ENCODE peak calls at places on chromosomes 2 and 18, in eight cellular contexts. I, D, M, W, B, T, O and Z are unnamed samples.

GRCh38 chr2:12504443-12504842 is 212.3 kb upstream of the TRIB2 start:
- DNase-seq in I (no peak), D (no peak), M (no peak), W (no peak), B (no peak), T (no peak), O (no peak), Z (no peak)

GRCh38 chr2:197191948-197192338 is 118.6 kb downstream of the ANKRD44 start:
- DNase-seq in I (no peak), D (no peak), M (no peak), W (no peak), B (no peak), T (no peak), O (no peak), Z (no peak)

GRCh38 chr2:70557171-70557838 is 3.7 kb upstream of the TGFA start:
- DNase-seq in I (peak), D (no peak), M (no peak), W (no peak), B (no peak), T (no peak), O (no peak), Z (no peak)

GRCh38 chr2:97748397-97748796 is 35.0 kb downstream of the ZAP70 start:
- DNase-seq in I (peak), D (no peak), M (no peak), W (no peak), B (no peak), T (no peak), O (no peak), Z (no peak)

GRCh38 chr2:151408788-151409600 is 708 bp upstream of the RIF1 start:
- DNase-seq in I (no peak), D (no peak), M (no peak), W (no peak), B (no peak), T (no peak), O (no peak), Z (no peak)

GRCh38 chr18:30940952-30941539 is 101.5 kb downstream of the DSC3 start:
- DNase-seq in I (no peak), D (no peak), M (no peak), W (no peak), B (no peak), T (no peak), O (no peak), Z (no peak)

GRCh38 chr2:180523629-180524340 is 456.6 kb upstream of the UBE2E3 start:
- DNase-seq in I (no peak), D (peak), M (no peak), W (no peak), B (no peak), T (peak), O (no peak), Z (no peak)

GRCh38 chr18:7617738-7618422 is 50.8 kb downstream of the PTPRM start:
- DNase-seq in I (peak), D (peak), M (peak), W (no peak), B (no peak), T (peak), O (peak), Z (no peak)

GRCh38 chr2:88429929-88430328 is 22.6 kb downstream of the FOXI3 start:
- DNase-seq in I (no peak), D (no peak), M (no peak), W (no peak), B (no peak), T (no peak), O (no peak), Z (no peak)

GRCh38 chr2:159612255-159612901 is 4.0 kb downstream of the BAZ2B start:
- DNase-seq in I (no peak), D (no peak), M (no peak), W (no peak), B (no peak), T (no peak), O (no peak), Z (no peak)

GRCh38 chr2:173264603-173265366 is 89.9 kb upstream of the CDCA7 start:
- DNase-seq in I (no peak), D (no peak), M (no peak), W (no peak), B (no peak), T (no peak), O (no peak), Z (no peak)

GRCh38 chr2:126496493-126496892 is 159.5 kb upstream of the GYPC start:
- DNase-seq in I (no peak), D (no peak), M (no peak), W (no peak), B (no peak), T (no peak), O (no peak), Z (no peak)

GRCh38 chr2:241000831-241001321 is 2.5 kb downstream of the SNED1 start:
- DNase-seq in I (no peak), D (no peak), M (no peak), W (no peak), B (no peak), T (no peak), O (peak), Z (no peak)
- H3K4me3 ChIP-seq in I (no peak), D (no peak), M (no peak), W (no peak), B (no peak), T (no peak), O (no peak), Z (peak)

GRCh38 chr2:199596549-199596948 is 138.8 kb upstream of the SATB2 start:
- DNase-seq in I (no peak), D (no peak), M (no peak), W (peak), B (no peak), T (no peak), O (no peak), Z (no peak)
- TF ChIP-seq CTCF in I (peak), D (peak), M (peak), W (peak), B (peak), T (peak), O (no peak), Z (peak)

DNA sequence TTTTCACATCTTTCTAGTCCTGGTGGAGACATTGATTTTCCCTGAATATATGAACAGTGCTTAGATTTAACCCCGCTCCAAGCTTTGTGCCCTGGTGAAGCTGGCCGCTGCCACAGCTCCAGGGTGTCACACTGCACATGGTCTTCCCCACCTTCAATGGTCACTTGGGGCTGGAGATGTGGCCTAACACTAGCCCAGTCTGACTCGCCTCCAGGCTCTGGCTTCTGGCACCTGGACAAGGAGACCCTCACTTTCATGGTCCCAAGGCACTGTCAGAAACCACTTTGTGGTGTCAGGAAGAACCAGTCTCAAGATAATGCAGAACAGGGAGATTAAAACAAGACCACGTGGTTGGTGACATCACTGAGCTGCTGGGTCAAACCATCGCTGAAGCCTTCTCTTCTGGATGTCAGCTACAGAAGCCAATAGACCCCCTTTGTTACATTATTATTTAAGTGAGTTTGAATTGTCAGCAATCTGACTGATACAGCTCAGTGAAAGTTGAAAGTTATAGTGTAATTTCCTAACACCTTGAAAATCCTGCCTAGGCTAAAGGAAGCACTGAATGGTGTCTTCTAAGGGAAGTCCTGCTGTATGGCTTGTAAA is 55.1 kb upstream of the CTDP1 start:
- DNase-seq in I (no peak), D (no peak), M (no peak), W (no peak), B (no peak), T (no peak), O (no peak), Z (no peak)
- H3K4me3 ChIP-seq in I (no peak), D (no peak), M (no peak), W (no peak), B (no peak), T (no peak), O (no peak), Z (no peak)

DNA sequence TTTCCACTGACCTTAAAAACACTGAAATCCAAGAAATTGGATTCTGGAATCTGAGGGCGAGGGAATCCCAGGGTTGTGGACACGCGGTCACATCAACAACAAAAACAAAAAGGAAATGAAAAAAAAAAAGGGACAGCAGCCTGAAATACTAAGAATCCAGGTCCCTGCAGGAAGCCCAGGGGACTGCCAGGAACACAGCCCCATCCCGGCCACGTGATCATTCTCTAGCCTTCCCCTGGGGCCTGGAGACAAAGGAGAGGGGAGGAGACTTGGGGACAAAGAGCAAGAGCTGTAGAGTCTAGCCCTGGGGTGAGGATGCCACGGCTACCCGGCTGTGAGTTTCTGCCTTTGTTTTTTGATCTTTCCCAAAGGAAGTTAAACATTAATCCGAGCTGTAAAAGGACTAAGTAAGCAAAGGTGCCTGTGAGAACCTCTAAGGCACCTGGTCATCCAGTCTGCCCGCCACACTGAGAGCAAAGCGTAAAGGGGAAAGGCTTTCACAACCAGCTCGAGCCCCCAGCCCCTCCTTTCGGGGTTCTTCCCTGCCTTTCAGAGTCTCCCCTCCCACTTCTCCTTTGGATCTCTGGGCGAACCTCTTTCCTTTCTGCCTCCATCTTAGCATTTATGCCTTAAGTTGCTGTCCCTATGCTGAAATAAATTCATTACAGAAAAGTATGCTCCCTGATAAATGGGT is 57.9 kb upstream of the MSH2 start:
- DNase-seq in I (peak), D (peak), M (peak), W (peak), B (peak), T (no peak), O (peak), Z (peak)
- TF ChIP-seq CTCF in I (no peak), D (peak), M (no peak), W (no peak), B (peak), T (no peak), O (no peak), Z (no peak)

DNA sequence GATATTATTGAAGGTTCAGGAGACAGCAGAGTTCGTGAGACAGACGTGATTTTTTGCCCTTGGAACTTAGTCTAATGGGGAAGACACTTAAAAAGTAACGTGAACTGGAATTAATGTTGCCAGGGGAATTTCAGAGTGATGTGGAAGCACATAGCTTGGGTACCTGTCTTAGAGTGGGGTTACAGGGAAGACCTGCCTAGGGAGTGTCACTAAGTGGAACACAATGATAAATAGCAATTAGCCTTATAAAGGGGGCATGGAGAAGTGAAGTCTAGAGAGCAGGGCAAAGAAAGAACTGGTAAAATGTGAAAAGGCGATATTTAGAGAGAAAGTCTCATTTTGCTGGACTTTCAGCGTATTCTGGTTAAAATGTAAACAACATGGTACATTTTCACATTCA is 306.0 kb upstream of the TCF4 start:
- DNase-seq in I (no peak), D (no peak), M (no peak), W (no peak), B (no peak), T (no peak), O (no peak), Z (no peak)
- H3K4me3 ChIP-seq in I (no peak), D (no peak), M (no peak), W (no peak), B (no peak), T (no peak), O (no peak), Z (no peak)

GRCh38 chr2:27291865-27292264 is 9.6 kb downstream of the TRIM54 start:
- DNase-seq in I (no peak), D (no peak), M (no peak), W (no peak), B (no peak), T (no peak), O (no peak), Z (no peak)
- TF ChIP-seq CTCF in I (peak), D (no peak), M (no peak), W (peak), B (no peak), T (no peak), O (no peak), Z (no peak)

GRCh38 chr2:177617849-177618248 is 225.3 kb downstream of the AGPS start:
- DNase-seq in I (no peak), D (no peak), M (no peak), W (no peak), B (no peak), T (no peak), O (no peak), Z (no peak)
- H3K4me3 ChIP-seq in I (peak), D (peak), M (peak), W (peak), B (peak), T (peak), O (peak), Z (peak)

DNA sequence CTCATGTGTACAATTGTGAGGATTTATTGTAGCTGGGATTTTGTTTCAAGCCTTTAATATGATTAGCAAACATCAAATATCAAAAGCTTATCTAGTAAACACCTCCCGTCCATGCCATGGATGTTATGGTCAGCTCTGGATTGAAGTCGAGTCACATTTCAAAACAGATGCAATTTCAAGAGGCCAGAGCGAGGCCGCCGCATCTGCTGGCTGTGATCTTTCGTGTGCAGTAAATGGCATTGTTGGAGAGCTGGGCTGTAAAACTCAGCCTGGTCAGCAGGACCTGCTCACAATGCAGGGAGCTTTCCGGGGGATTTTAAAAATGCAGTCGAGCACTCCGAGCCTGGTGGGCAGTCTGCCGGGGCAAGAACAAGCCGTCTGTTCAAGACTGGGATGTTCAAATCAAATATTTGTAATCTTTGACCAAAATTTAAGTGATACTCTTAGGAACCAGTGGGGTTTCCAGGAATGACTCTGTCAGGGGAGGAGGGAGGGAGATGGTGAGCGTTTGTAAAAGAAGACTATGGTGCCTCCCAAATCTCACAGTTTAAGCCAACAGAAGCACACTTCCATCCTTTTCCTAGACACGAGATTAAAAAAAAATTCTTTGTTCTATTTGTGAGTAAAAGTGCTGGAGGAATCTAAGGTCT is 97.6 kb downstream of the MYCN start:
- DNase-seq in I (no peak), D (no peak), M (no peak), W (no peak), B (no peak), T (no peak), O (no peak), Z (no peak)
- TF ChIP-seq CTCF in I (no peak), D (no peak), M (no peak), W (no peak), B (no peak), T (no peak), O (no peak), Z (no peak)

GRCh38 chr2:44929680-44930273 is 11.7 kb upstream of the SIX3 start:
- DNase-seq in I (no peak), D (no peak), M (no peak), W (no peak), B (no peak), T (no peak), O (no peak), Z (no peak)

GRCh38 chr2:44926957-44927356 is 14.5 kb upstream of the SIX3 start:
- DNase-seq in I (no peak), D (no peak), M (no peak), W (no peak), B (no peak), T (no peak), O (no peak), Z (no peak)

GRCh38 chr2:44930274-44930826 is 11.2 kb upstream of the SIX3 start:
- DNase-seq in I (no peak), D (no peak), M (no peak), W (no peak), B (no peak), T (no peak), O (no peak), Z (no peak)

GRCh38 chr2:44928660-44929471 is 12.6 kb upstream of the SIX3 start:
- DNase-seq in I (no peak), D (no peak), M (no peak), W (no peak), B (no peak), T (no peak), O (no peak), Z (no peak)

DNA sequence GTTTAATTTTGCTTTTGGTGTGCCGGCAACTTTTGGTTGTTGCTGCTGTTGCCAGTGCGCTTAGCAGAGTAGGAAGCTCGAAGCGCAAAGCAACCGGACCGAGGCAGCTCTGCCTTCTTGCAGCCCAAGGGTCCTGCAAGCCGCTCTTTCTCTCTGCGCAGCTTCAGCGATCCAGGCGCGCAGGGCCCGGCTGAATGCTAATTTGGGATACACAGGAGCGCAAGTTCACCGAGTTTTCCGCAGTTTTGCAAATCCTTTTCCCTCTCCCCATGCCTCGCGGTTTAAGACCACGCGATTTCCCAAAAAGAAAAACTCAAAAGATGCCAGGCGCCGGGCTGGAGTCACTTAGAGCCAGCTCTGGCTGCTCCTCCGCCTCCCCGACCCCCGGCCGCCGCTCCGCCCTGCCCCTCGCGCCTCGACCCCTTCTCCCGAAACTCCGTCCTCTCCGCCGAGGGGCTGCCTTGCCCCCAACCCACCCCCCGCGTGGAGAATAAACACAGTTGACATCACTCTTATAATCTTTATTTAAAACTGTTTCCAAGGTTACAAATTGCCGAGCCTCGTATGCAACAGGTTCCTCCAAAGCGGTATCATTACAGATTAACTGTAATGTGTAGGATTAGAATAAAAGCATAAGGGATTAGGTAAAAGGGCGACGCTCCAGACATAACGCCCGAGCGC is 13.4 kb upstream of the SIX3 start:
- DNase-seq in I (no peak), D (no peak), M (no peak), W (no peak), B (no peak), T (no peak), O (no peak), Z (no peak)
- H3K4me3 ChIP-seq in I (no peak), D (no peak), M (no peak), W (no peak), B (no peak), T (no peak), O (no peak), Z (peak)

GRCh38 chr2:232292395-232293154 is 86.0 kb upstream of the ALPP start:
- DNase-seq in I (peak), D (no peak), M (no peak), W (peak), B (no peak), T (no peak), O (no peak), Z (no peak)
- TF ChIP-seq CTCF in I (peak), D (peak), M (peak), W (peak), B (peak), T (peak), O (no peak), Z (peak)